ENCODE peak calls at places on chromosomes 16 and 17, in ten cellular contexts. M is cardiac muscle cell, G is choroid plexus epithelial cell, P is AG10803, S is thoracic aorta, V is spleen, J is BJ, T is lower leg skin, R is AG09309, I is fibroblast of the aortic adventitia. E is an unnamed sample.

GRCh38 chr17:19672009-19672837 is 23.7 kb downstream of the ALDH3A2 start:
- DNase-seq in V (no peak), M (no peak), J (no peak), R (no peak), G (peak), T (peak), S (no peak), P (peak), I (peak), E (no peak)

GRCh38 chr16:14111713-14112538 is 40.8 kb downstream of the MRTFB start:
- DNase-seq in I (peak), S (no peak), P (peak), V (no peak), J (no peak), T (peak), R (no peak), M (peak), G (peak), E (no peak)

GRCh38 chr17:60901222-60901621 is 223.6 kb downstream of the BCAS3 start:
- DNase-seq in R (no peak), S (no peak), V (no peak), J (no peak), T (no peak), P (no peak), M (peak), I (peak), G (peak), E (no peak)

GRCh38 chr16:4015275-4015990 is 100.8 kb downstream of the ADCY9 start:
- DNase-seq in V (no peak), G (peak), I (no peak), M (no peak), R (no peak), J (no peak), P (no peak), T (no peak), S (no peak), E (no peak)

GRCh38 chr17:1442187-1442586 is 13.8 kb downstream of the CRK start:
- DNase-seq in T (no peak), S (no peak), P (no peak), V (no peak), I (no peak), M (no peak), G (no peak), R (no peak), J (no peak), E (no peak)

GRCh38 chr16:50602531-50603205 is 54.5 kb downstream of the NKD1 start:
- DNase-seq in G (no peak), J (no peak), M (no peak), R (no peak), P (no peak), I (no peak), V (no peak), T (peak), S (no peak), E (no peak)

GRCh38 chr17:73901661-73902415 is 257.6 kb upstream of the SDK2 start:
- DNase-seq in V (peak), P (no peak), S (no peak), I (no peak), R (no peak), J (no peak), G (no peak), M (peak), T (no peak), E (no peak)

GRCh38 chr17:63635787-63636186 is 13.6 kb downstream of the MAP3K3 start:
- DNase-seq in G (no peak), R (no peak), V (no peak), T (no peak), M (no peak), I (no peak), S (no peak), J (no peak), P (no peak), E (no peak)

GRCh38 chr17:74288785-74289184 is 14.8 kb downstream of the DNAI2 start:
- DNase-seq in M (no peak), R (no peak), J (no peak), P (no peak), S (no peak), T (no peak), I (no peak), V (no peak), G (no peak), E (no peak)

GRCh38 chr17:7022791-7023571 is at the start of gene BCL6B:
- DNase-seq in I (no peak), M (no peak), P (no peak), S (no peak), T (peak), R (no peak), G (no peak), J (no peak), V (peak), E (no peak)

GRCh38 chr17:7024402-7024785 is 1.5 kb downstream of the BCL6B start:
- DNase-seq in J (no peak), I (no peak), V (no peak), P (no peak), M (no peak), R (no peak), S (no peak), T (peak), G (no peak), E (no peak)

GRCh38 chr17:7021993-7022778 is 664 bp upstream of the BCL6B start:
- DNase-seq in S (no peak), I (peak), M (peak), P (peak), J (no peak), G (peak), V (peak), R (no peak), T (peak), E (no peak)

GRCh38 chr17:7025240-7025639 is 2.4 kb downstream of the BCL6B start:
- DNase-seq in S (no peak), R (no peak), T (no peak), I (no peak), P (no peak), G (no peak), V (no peak), J (no peak), M (no peak), E (no peak)

DNA sequence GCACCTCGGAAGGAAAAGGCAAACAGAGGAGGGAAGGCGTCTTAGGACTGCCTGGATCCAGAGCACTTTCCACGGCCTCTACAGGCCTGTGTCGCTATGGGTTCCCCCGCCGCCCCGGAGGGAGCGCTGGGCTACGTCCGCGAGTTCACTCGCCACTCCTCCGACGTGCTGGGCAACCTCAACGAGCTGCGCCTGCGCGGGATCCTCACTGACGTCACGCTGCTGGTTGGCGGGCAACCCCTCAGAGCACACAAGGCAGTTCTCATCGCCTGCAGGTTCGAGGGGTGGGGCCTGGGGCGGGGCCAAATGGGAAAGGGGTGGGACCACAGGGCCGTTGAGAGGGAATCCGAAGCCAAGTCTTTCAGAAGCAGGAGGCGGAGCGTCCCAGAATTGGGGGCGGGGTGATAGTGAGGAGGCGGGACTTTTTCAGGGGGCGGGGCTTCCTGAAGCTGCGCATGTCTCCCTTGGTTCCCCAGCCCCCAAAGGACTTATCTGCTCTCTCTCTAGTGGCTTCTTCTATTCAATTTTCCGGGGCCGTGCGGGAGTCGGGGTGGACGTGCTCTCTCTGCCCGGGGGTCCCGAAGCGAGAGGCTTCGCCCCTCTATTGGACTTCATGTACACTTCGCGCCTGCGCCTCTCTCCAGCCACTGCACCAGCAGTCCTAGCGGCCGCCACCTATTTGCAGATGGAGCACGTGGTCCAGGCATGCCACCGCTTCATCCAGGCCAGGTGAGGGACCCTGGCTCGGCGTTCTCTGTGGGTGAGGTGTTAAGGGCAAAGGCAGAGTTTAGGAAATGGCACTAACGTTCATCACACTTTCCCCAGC is 939 bp downstream of the BCL6B start:
- DNase-seq in S (no peak), G (peak), I (peak), V (peak), T (peak), J (no peak), M (peak), R (no peak), P (peak), E (peak)
- H3K4me3 ChIP-seq in S (peak), G (peak), I (peak), V (peak), T (no peak), J (peak), M (no peak), R (no peak), P (peak), E (peak)

GRCh38 chr17:58328195-58329034 is at the start of gene TSPOAP1:
- DNase-seq in M (no peak), V (peak), G (no peak), P (no peak), J (no peak), I (no peak), S (no peak), R (no peak), T (no peak), E (no peak)

GRCh38 chr17:58330997-58331814 is 2.6 kb upstream of the TSPOAP1 start:
- DNase-seq in T (no peak), M (no peak), V (peak), R (no peak), G (no peak), J (no peak), S (no peak), P (no peak), I (no peak), E (no peak)

GRCh38 chr17:58330544-58330996 is 2.0 kb upstream of the TSPOAP1 start:
- DNase-seq in S (no peak), R (no peak), V (no peak), J (no peak), I (no peak), G (no peak), M (no peak), P (no peak), T (no peak), E (no peak)

GRCh38 chr17:58329035-58329807 is 626 bp upstream of the TSPOAP1 start:
- DNase-seq in V (peak), T (no peak), P (no peak), M (no peak), S (no peak), R (no peak), G (no peak), I (no peak), J (no peak), E (no peak)

DNA sequence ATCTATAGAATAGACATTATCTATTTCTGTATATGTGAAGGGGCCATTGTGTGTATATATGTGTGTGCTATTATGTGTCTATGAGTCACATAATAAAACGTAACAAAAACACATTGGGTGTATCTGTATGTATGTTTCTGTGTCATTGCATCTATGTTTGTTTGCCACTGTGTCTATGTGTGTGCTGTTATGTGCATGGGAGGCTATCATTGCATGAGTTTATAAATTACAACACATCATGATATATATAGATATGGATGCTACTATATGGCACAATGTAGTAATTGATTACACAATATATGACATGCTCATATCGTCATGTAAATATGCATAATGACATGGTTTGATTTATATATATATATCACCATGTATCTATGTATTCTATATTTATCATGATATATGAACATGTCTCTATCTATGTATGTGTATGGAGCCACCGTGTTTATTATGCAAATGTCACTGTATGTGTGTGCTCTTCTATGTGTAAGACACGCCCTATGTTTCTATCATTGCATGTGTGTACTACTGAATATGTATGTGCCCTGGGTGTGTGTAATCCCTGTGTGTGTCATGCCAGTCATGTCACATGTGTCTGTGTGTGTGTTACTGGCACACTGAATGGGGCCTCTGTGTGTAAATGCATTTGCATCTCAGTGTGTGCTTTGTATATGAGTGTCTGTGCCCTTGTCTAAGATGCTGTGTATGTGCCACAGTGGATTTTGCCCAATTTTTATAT is 1.4 kb upstream of the TSPOAP1 start:
- DNase-seq in V (no peak), T (no peak), J (no peak), I (no peak), G (no peak), M (no peak), P (no peak), R (no peak), S (no peak), E (no peak)
- H3K4me3 ChIP-seq in V (peak), T (no peak), J (no peak), I (no peak), G (no peak), M (no peak), P (no peak), R (no peak), S (peak), E (no peak)

DNA sequence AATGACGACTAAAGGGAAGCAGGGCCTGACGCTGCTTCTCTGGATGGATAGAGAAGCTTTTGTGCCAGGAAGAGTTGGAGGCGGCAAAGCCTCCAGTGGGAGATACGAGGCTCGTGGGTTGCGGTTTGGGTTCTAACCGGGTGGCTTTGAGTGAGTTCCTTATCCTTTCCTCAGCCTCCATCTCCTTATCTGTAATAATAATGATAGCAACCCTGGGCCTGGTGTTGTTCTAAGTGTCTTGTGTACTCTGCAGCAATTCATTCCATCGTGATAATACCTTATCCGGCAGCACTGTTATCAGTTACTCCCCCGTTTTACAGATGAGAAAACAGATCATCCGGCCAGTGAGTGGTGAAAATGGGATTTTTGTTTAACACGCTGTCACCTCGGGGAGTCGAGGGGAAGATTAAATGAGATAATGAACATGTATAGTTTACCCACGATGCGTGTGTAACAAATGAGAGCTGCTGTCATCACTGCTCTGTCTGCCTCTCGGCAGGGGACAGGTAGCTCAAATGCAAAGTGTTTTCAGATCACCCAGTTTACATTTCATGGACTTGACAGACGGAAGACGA is 52.0 kb upstream of the LHX1 start:
- DNase-seq in P (no peak), I (peak), J (no peak), T (no peak), G (no peak), S (no peak), R (no peak), M (peak), V (no peak), E (no peak)
- H3K4me3 ChIP-seq in P (no peak), I (no peak), J (no peak), T (no peak), G (no peak), S (no peak), R (no peak), M (no peak), V (no peak), E (no peak)

DNA sequence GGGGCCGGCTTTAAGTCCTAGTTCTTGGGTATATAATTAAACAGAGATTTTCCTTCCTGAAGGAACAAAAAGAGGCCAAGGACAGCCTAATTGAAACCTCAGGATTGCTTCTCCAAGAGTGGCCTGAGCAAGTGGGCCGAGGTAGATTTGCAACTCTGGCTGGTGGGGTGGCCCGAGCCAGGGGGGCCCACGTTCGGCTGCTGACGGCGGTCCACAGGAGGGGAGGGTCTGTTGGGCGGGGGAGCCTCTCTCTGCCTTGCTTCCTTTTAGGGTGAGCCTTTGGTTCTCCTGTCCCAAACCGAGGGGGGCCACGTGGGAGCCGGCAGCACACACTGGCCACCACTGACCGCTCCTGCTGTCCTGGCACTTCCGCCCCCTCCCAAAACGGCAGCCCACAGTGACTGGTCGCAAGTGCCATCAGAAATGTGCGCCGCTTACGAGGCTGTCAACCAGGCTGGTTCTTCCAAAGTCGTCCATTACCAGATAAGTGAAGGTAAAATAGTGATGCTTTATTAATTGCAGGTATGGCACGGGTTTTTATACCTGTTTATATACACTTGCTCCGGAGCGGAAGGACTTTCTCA is 117.7 kb downstream of the AATF start:
- DNase-seq in R (no peak), S (no peak), P (no peak), V (no peak), T (no peak), M (no peak), G (no peak), I (no peak), J (no peak), E (no peak)
- H3K4me3 ChIP-seq in R (no peak), S (no peak), P (no peak), V (no peak), T (no peak), M (no peak), G (no peak), I (no peak), J (no peak), E (no peak)

E was measured in NT2/D1.